ENCODE peak calls at places on chromosome 20, in seven cellular contexts. H is astrocyte; J is CD8-positive, alpha-beta T cell; F is dorsolateral prefrontal cortex; Y is esophagus squamous epithelium; P is IMR-90; N is heart left ventricle. Z is an unnamed sample.

GRCh38 chr20:51760905-51761544 is 7.2 kb downstream of the ATP9A start:
- DNase-seq in P (peak; percentile 96), J (no peak), Y (no peak), N (no peak), H (peak; percentile 90), F (no peak), Z (no peak)

GRCh38 chr20:8583209-8584106 is 451.4 kb downstream of the PLCB1 start:
- DNase-seq in Y (no peak), J (no peak), N (no peak), F (no peak), H (peak; percentile 65), P (peak; percentile 17), Z (no peak)

GRCh38 chr20:59567585-59568508 is 36.5 kb upstream of the PHACTR3 start:
- DNase-seq in J (no peak), F (no peak), Y (no peak), H (no peak), P (no peak), N (no peak), Z (no peak)

GRCh38 chr20:60632420-60633262 is 619.4 kb upstream of the CDH4 start:
- DNase-seq in H (no peak), N (no peak), F (no peak), Y (no peak), J (no peak), P (no peak), Z (no peak)

GRCh38 chr20:59948828-59949720 is 8.9 kb downstream of the FAM217B start:
- DNase-seq in J (no peak), Y (no peak), H (no peak), P (peak; percentile 67), N (no peak), F (no peak), Z (peak; percentile 48)

GRCh38 chr20:61875221-61875885 is 190.3 kb downstream of the TAF4 start:
- DNase-seq in N (no peak), H (no peak), P (no peak), J (no peak), Y (no peak), F (peak; percentile 68), Z (no peak)

GRCh38 chr20:17586250-17586649 is 16.4 kb downstream of the DSTN start:
- DNase-seq in F (no peak), H (no peak), Y (no peak), N (no peak), P (no peak), J (no peak), Z (no peak)

GRCh38 chr20:49896204-49896603 is 19.1 kb downstream of the SPATA2 start:
- DNase-seq in J (no peak), Y (no peak), F (no peak), H (no peak), N (no peak), P (no peak), Z (no peak)

GRCh38 chr20:20568604-20569205 is 143.7 kb downstream of the RALGAPA2 start:
- DNase-seq in N (no peak), P (peak; percentile 58), F (no peak), J (no peak), Y (no peak), H (peak; percentile 16), Z (peak; percentile 41)

GRCh38 chr20:35947489-35947888 is 6.8 kb downstream of the SCAND1 start:
- DNase-seq in J (peak; percentile 5), Y (no peak), F (no peak), N (no peak), P (peak; percentile 4), H (no peak), Z (no peak)

GRCh38 chr20:58646703-58647102 is 4.4 kb upstream of the STX16 start:
- DNase-seq in H (no peak), Y (no peak), P (no peak), N (no peak), J (no peak), F (no peak), Z (no peak)

GRCh38 chr20:1160496-1160895 is 24.3 kb downstream of the TMEM74B start:
- DNase-seq in F (no peak), H (no peak), Y (no peak), N (no peak), P (no peak), J (no peak), Z (no peak)

GRCh38 chr20:19769516-19769915 is 11.5 kb downstream of the RIN2 start:
- DNase-seq in F (no peak), N (no peak), P (no peak), J (no peak), Y (no peak), H (no peak), Z (no peak)

GRCh38 chr20:25676164-25676809 is 20.4 kb downstream of the ZNF337 start:
- DNase-seq in H (peak; percentile 73), J (no peak), P (peak; percentile 82), N (no peak), Y (no peak), F (no peak), Z (peak; percentile 49)

GRCh38 chr20:47456952-47457724 is 44.5 kb upstream of the NCOA3 start:
- DNase-seq in J (no peak), N (no peak), H (peak; percentile 86), F (no peak), P (peak; percentile 72), Y (no peak), Z (peak; percentile 85)

GRCh38 chr20:20317195-20318113 is 50.5 kb upstream of the INSM1 start:
- DNase-seq in H (no peak), J (no peak), Y (no peak), F (no peak), P (no peak), N (no peak), Z (no peak)

GRCh38 chr20:36629719-36630340 is 16.2 kb downstream of the SLA2 start:
- DNase-seq in P (no peak), H (no peak), Y (no peak), J (peak; percentile 50), N (no peak), F (no peak), Z (no peak)

GRCh38 chr20:6525447-6526303 is 241.8 kb upstream of the BMP2 start:
- DNase-seq in Y (no peak), H (peak; percentile 58), F (no peak), P (peak; percentile 54), N (no peak), J (no peak), Z (no peak)

GRCh38 chr20:15593061-15593460 is 980.2 kb downstream of the KIF16B start:
- DNase-seq in P (no peak), H (no peak), Y (no peak), N (no peak), J (no peak), F (no peak), Z (no peak)

GRCh38 chr20:37464611-37465010 is 56.4 kb upstream of the NNAT start:
- DNase-seq in J (no peak), N (no peak), H (no peak), Y (no peak), P (no peak), F (no peak), Z (no peak)

DNA sequence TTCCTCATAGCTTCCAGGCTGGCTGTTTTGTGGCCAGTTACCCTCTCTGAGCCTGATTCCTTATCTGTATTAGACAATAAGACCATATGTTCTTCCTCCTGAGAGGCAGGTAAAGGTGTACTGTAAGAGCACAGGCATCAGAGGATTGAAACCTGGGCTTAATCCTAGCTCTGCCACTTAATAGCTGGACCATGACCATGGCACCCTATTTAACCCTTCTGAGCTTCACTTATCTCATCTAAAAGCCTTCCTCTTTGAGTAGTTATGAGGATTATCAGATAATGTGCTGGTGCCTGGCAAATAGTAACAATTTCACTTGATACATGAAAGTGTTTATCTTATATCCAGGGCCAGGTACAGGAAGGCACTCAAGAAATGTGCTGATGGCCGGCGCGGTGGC is 34.9 kb downstream of the BCL2L1 start:
- DNase-seq in Y (no peak), F (no peak), N (no peak), H (no peak), P (no peak), J (no peak), Z (no peak)
- H3K27ac ChIP-seq in Y (no peak overlapping the region), F (peak overlapping the region; percentile 45), N (no peak overlapping the region), H (no peak overlapping the region), P (no peak overlapping the region), J (no peak overlapping the region), Z (peak overlapping the region; percentile 14)

DNA sequence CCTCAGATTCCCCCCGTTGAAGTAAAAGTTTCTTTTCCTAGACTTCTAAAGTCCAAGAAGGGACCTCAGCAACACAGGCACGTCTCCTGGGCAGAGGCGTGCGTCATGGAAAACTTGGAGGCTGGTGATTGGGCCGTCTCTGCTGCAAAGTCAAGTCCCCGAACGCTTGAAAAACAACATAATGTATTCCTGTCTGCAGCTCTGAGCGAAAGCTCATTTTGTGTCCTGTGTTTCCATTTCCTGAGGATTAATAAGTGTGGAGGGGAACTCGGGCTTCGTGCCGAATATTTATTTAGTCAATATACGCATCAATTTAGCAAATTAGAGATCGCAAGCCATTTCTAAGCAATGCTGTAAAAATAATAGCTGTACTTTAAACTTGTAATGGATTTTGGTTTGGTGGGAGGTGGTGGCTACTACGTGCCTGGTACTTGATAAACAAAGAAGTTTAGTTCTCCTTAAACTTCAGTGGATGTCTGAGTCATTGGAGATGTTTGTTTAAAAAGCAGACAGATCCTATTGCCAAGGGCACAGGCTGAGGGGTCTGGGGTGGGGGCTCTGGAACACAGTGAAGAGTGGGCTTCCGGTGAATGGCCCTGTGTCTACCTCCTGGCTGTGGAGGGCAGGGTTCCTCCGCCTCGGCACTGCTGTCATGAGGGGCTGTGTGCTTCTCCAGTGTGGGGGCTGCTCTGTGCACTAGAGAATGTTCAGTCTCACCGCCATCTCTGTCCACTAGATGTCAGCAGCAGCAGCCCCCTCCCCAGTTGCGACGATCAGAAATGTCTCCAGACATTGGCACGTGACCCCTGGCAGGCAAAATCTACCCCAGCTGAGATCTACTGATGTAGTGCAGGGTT is 21.8 kb downstream of the PCK1 start:
- DNase-seq in N (no peak), F (no peak), J (no peak), H (peak; percentile 69), P (peak; percentile 64), Y (no peak), Z (no peak)
- TF ChIP-seq CTCF in N (no peak), F (peak; percentile 37), J (no peak), H (peak; percentile 28), P (peak; percentile 36), Y (peak; percentile 22), Z (peak; percentile 59)

GRCh38 chr20:45069261-45069660 is 31.7 kb downstream of the KCNS1 start:
- DNase-seq in P (no peak), F (no peak), N (no peak), Y (no peak), H (no peak), J (no peak), Z (no peak)
- H3K27ac ChIP-seq in P (no peak overlapping the region), F (no peak overlapping the region), N (no peak overlapping the region), Y (no peak overlapping the region), H (no peak overlapping the region), J (no peak overlapping the region), Z (no peak overlapping the region)

DNA sequence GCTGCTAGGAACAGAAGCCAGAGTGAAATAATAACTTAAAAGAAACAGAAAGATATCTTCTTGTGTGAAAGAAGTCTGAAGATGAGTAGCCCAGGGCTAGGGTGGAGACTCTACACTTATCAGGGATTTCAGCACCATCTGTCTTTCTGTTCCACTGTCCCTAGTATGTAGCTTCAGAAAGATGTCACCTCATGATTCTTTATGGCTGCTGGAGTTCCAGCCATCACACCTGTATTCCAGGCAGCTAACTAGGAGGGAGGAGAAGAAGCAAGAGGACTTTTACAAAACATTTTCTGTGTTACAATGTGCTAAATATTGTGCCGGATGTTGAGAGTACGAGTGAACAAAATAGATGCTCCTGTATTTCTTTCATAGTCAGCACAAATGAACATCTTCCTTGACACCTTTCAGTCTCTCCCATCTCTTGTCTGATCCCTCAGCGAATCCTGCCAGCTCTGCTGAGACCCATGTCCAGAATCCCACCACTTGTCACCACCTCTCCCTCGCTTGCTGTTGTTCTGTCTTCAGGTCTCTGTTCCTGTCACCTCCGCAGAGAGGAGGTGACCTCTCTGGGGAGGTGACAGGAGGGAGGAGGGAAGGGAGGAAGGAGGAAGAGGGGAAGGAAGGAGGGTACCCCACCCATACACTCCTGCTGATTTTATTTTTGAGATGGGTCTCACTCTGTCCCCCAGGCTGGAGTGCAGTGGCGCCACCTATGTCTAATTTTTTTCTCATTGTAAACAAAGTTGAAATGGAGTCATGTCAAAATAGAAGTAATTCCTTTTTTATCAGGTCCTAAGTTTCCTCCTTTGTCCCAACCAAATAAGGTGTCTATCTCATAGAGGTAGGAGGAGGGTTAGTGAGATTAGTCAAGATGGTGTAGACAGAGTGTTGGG is 188.9 kb downstream of the TFAP2C start:
- DNase-seq in H (no peak), F (no peak), Y (no peak), N (no peak), J (no peak), P (no peak), Z (no peak)
- TF ChIP-seq CTCF in H (no peak), F (no peak), Y (no peak), N (no peak), J (no peak), P (no peak), Z (no peak)

Z was measured in RWPE1.